ENCODE peak calls at places on chromosomes 16 and 17, in nine cellular contexts. One of them, this sample, is unnamed.
A peak's percentile ranks its signal among the peaks of the same experiment; 100 is the strongest.

GRCh38 chr16:8889893-8890548 is 7.9 kb downstream of the LITAFD start:
- DNase-seq in thoracic aorta: no peak
- DNase-seq in tibial artery: no peak
- DNase-seq in neuronal stem cell: no peak
- DNase-seq in A549: no peak
- DNase-seq in PC-9: no peak
- DNase-seq in ovary: no peak
- DNase-seq in gastrocnemius medialis: no peak
- DNase-seq in coronary artery: no peak
- DNase-seq in this sample: no peak

GRCh38 chr17:56785997-56786680 is 47.6 kb downstream of the C17orf67 start:
- DNase-seq in A549: no peak
- DNase-seq in ovary: no peak
- DNase-seq in PC-9: no peak
- DNase-seq in tibial artery: no peak
- DNase-seq in neuronal stem cell: no peak
- DNase-seq in gastrocnemius medialis: no peak
- DNase-seq in thoracic aorta: no peak
- DNase-seq in coronary artery: peak; percentile 28
- DNase-seq in this sample: no peak

GRCh38 chr16:87363771-87364476 is 19.7 kb downstream of the FBXO31 start:
- DNase-seq in ovary: peak; percentile 42
- DNase-seq in neuronal stem cell: no peak
- DNase-seq in A549: no peak
- DNase-seq in coronary artery: no peak
- DNase-seq in PC-9: no peak
- DNase-seq in thoracic aorta: no peak
- DNase-seq in tibial artery: no peak
- DNase-seq in gastrocnemius medialis: peak; percentile 73
- DNase-seq in this sample: peak; percentile 68

GRCh38 chr16:84739349-84740124 is 39.7 kb downstream of the USP10 start:
- DNase-seq in thoracic aorta: no peak
- DNase-seq in ovary: no peak
- DNase-seq in A549: no peak
- DNase-seq in gastrocnemius medialis: no peak
- DNase-seq in neuronal stem cell: no peak
- DNase-seq in PC-9: no peak
- DNase-seq in coronary artery: no peak
- DNase-seq in tibial artery: no peak
- DNase-seq in this sample: no peak

GRCh38 chr16:46568472-46569230 is 52.5 kb downstream of the SHCBP1 start:
- DNase-seq in ovary: no peak
- DNase-seq in PC-9: no peak
- DNase-seq in neuronal stem cell: no peak
- DNase-seq in gastrocnemius medialis: no peak
- DNase-seq in coronary artery: no peak
- DNase-seq in thoracic aorta: no peak
- DNase-seq in A549: no peak
- DNase-seq in tibial artery: no peak
- DNase-seq in this sample: no peak

GRCh38 chr17:8059131-8059530 is 20.3 kb downstream of the ALOX15B start:
- DNase-seq in PC-9: no peak
- DNase-seq in coronary artery: no peak
- DNase-seq in A549: no peak
- DNase-seq in thoracic aorta: no peak
- DNase-seq in ovary: no peak
- DNase-seq in gastrocnemius medialis: no peak
- DNase-seq in tibial artery: no peak
- DNase-seq in neuronal stem cell: no peak
- DNase-seq in this sample: no peak

GRCh38 chr17:79057727-79058400 is 16.8 kb upstream of the ENGASE start:
- DNase-seq in ovary: no peak
- DNase-seq in tibial artery: peak; percentile 52
- DNase-seq in PC-9: no peak
- DNase-seq in A549: no peak
- DNase-seq in coronary artery: no peak
- DNase-seq in neuronal stem cell: no peak
- DNase-seq in thoracic aorta: no peak
- DNase-seq in gastrocnemius medialis: no peak
- DNase-seq in this sample: no peak

GRCh38 chr17:63681530-63681929 is 18.4 kb downstream of the LIMD2 start:
- DNase-seq in PC-9: no peak
- DNase-seq in coronary artery: no peak
- DNase-seq in thoracic aorta: no peak
- DNase-seq in gastrocnemius medialis: no peak
- DNase-seq in ovary: no peak
- DNase-seq in tibial artery: no peak
- DNase-seq in neuronal stem cell: no peak
- DNase-seq in A549: no peak
- DNase-seq in this sample: no peak

GRCh38 chr16:74448990-74449389 is 27.7 kb upstream of the CLEC18B start:
- DNase-seq in coronary artery: peak; percentile 80
- DNase-seq in PC-9: peak; percentile 63
- DNase-seq in A549: peak; percentile 59
- DNase-seq in gastrocnemius medialis: peak; percentile 63
- DNase-seq in thoracic aorta: peak; percentile 18
- DNase-seq in ovary: peak; percentile 79
- DNase-seq in neuronal stem cell: no peak
- DNase-seq in tibial artery: peak; percentile 84
- DNase-seq in this sample: peak; percentile 12

GRCh38 chr16:492211-492875 is 35.2 kb upstream of the CAPN15 start:
- DNase-seq in coronary artery: no peak
- DNase-seq in ovary: no peak
- DNase-seq in neuronal stem cell: peak; percentile 23
- DNase-seq in thoracic aorta: no peak
- DNase-seq in gastrocnemius medialis: no peak
- DNase-seq in tibial artery: no peak
- DNase-seq in A549: no peak
- DNase-seq in PC-9: no peak
- DNase-seq in this sample: no peak

GRCh38 chr16:17070882-17071592 is 399.7 kb downstream of the XYLT1 start:
- DNase-seq in ovary: peak; percentile 16
- DNase-seq in tibial artery: no peak
- DNase-seq in coronary artery: no peak
- DNase-seq in PC-9: no peak
- DNase-seq in thoracic aorta: no peak
- DNase-seq in A549: no peak
- DNase-seq in gastrocnemius medialis: no peak
- DNase-seq in neuronal stem cell: peak; percentile 47
- DNase-seq in this sample: peak; percentile 3

GRCh38 chr16:81424761-81425160 is 19.8 kb upstream of the CMIP start:
- DNase-seq in A549: no peak
- DNase-seq in coronary artery: no peak
- DNase-seq in PC-9: no peak
- DNase-seq in tibial artery: no peak
- DNase-seq in thoracic aorta: no peak
- DNase-seq in neuronal stem cell: no peak
- DNase-seq in gastrocnemius medialis: no peak
- DNase-seq in ovary: no peak
- DNase-seq in this sample: no peak

GRCh38 chr17:77140878-77141767 is at the start of gene SEC14L1:
- DNase-seq in coronary artery: peak; percentile 82
- DNase-seq in gastrocnemius medialis: peak; percentile 76
- DNase-seq in PC-9: peak; percentile 44
- DNase-seq in tibial artery: peak; percentile 75
- DNase-seq in neuronal stem cell: peak; percentile 59
- DNase-seq in ovary: no peak
- DNase-seq in thoracic aorta: no peak
- DNase-seq in A549: no peak
- DNase-seq in this sample: peak; percentile 63

GRCh38 chr16:19432429-19432828 is 14.7 kb downstream of the TMC5 start:
- DNase-seq in A549: peak; percentile 49
- DNase-seq in ovary: no peak
- DNase-seq in thoracic aorta: no peak
- DNase-seq in coronary artery: no peak
- DNase-seq in PC-9: peak; percentile 49
- DNase-seq in gastrocnemius medialis: no peak
- DNase-seq in neuronal stem cell: no peak
- DNase-seq in tibial artery: no peak
- DNase-seq in this sample: no peak

GRCh38 chr16:3063617-3064389 is 1.6 kb upstream of the IL32 start:
- DNase-seq in tibial artery: no peak
- DNase-seq in gastrocnemius medialis: no peak
- DNase-seq in coronary artery: no peak
- DNase-seq in A549: no peak
- DNase-seq in ovary: no peak
- DNase-seq in thoracic aorta: no peak
- DNase-seq in neuronal stem cell: no peak
- DNase-seq in PC-9: no peak
- DNase-seq in this sample: no peak

GRCh38 chr16:10584956-10585561 is 4.7 kb upstream of the EMP2 start:
- DNase-seq in A549: no peak
- DNase-seq in ovary: no peak
- DNase-seq in PC-9: no peak
- DNase-seq in gastrocnemius medialis: no peak
- DNase-seq in thoracic aorta: no peak
- DNase-seq in tibial artery: no peak
- DNase-seq in coronary artery: no peak
- DNase-seq in neuronal stem cell: no peak
- DNase-seq in this sample: no peak
- H3K27ac ChIP-seq in A549: no peak overlapping the region
- H3K27ac ChIP-seq in ovary: no peak overlapping the region
- H3K27ac ChIP-seq in PC-9: peak overlapping the region; percentile 64
- H3K27ac ChIP-seq in gastrocnemius medialis: no peak overlapping the region
- H3K27ac ChIP-seq in thoracic aorta: no peak overlapping the region
- H3K27ac ChIP-seq in tibial artery: no peak overlapping the region
- H3K27ac ChIP-seq in coronary artery: no peak overlapping the region
- H3K27ac ChIP-seq in neuronal stem cell: no peak overlapping the region
- H3K27ac ChIP-seq in this sample: no peak overlapping the region

DNA sequence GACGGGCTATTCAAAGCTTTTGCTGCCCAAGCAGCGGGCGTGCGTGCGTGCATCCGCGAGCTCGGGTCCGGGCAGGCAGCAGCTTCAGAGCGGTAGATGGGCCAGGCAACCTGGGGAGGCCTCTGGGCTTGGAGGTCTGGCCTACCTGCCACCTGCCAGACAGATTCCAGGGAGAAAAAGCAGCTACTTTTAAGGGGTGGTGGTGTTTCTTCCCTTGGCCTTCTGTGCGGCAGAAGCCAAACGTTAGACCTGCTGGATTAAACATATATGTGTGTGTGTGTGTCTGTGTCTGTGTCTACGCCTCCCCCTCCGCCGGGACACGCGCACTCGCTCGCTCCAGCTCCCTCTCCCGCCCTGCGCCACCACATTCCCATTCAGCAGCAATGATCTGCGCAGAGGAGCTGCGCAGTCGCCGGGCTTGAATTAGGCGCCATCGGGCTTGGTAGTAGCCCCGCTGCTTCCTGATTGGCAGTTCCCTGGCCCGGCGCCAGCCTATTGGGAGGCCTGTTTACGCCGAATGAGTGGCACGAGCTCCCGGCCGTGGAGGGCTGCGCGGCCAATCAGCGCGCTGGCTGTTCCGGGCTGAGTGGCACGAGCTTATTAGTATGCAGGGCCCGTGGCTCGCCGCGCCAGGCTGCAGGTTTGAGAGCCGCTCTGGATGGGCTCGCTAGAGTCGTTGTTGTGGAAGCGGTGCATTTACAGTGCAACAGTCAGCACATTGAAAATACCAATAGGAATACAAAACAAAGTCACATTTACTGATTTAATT is at the start of gene BAHCC1:
- DNase-seq in ovary: peak; percentile 100
- DNase-seq in A549: peak; percentile 99
- DNase-seq in thoracic aorta: peak; percentile 100
- DNase-seq in coronary artery: peak; percentile 100
- DNase-seq in gastrocnemius medialis: peak; percentile 100
- DNase-seq in tibial artery: peak; percentile 100
- DNase-seq in PC-9: peak; percentile 100
- DNase-seq in neuronal stem cell: peak; percentile 99
- DNase-seq in this sample: peak; percentile 100
- H3K4me3 ChIP-seq in ovary: peak within 1 kb of the TSS; percentile 75
- H3K4me3 ChIP-seq in A549: peak within 1 kb of the TSS; percentile 76
- H3K4me3 ChIP-seq in thoracic aorta: peak within 1 kb of the TSS; percentile 92
- H3K4me3 ChIP-seq in coronary artery: peak within 1 kb of the TSS; percentile 97
- H3K4me3 ChIP-seq in gastrocnemius medialis: peak within 1 kb of the TSS; percentile 82
- H3K4me3 ChIP-seq in tibial artery: peak within 1 kb of the TSS; percentile 92
- H3K4me3 ChIP-seq in PC-9: peak within 1 kb of the TSS; percentile 78
- H3K4me3 ChIP-seq in neuronal stem cell: peak within 1 kb of the TSS; percentile 87
- H3K4me3 ChIP-seq in this sample: peak within 1 kb of the TSS; percentile 65

DNA sequence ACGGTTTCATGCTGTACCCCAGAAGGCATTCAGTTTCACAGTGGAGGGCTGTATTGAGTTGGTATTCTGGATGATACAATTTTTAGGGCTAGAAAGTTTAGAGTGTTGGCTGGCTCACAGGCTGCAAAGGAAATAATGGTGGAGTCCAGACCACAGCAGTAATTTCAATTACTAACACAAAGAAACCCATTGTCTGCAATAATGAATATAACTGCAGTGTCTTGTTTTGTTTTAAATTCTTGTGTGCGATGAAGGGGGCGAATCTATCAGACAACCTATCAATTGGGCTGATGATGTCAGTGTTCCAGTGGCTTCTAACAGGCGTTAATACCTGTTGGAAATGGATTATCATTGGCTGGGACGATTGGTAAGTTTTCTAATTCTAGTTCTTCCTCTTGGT is 1.5 kb downstream of the SP2 start:
- DNase-seq in tibial artery: no peak
- DNase-seq in coronary artery: no peak
- DNase-seq in ovary: no peak
- DNase-seq in PC-9: no peak
- DNase-seq in neuronal stem cell: no peak
- DNase-seq in thoracic aorta: no peak
- DNase-seq in gastrocnemius medialis: no peak
- DNase-seq in A549: no peak
- DNase-seq in this sample: no peak
- H3K27ac ChIP-seq in tibial artery: peak overlapping the region; percentile 99
- H3K27ac ChIP-seq in coronary artery: no peak overlapping the region
- H3K27ac ChIP-seq in ovary: no peak overlapping the region
- H3K27ac ChIP-seq in PC-9: peak overlapping the region; percentile 69
- H3K27ac ChIP-seq in neuronal stem cell: no peak overlapping the region
- H3K27ac ChIP-seq in thoracic aorta: peak overlapping the region; percentile 97
- H3K27ac ChIP-seq in gastrocnemius medialis: peak overlapping the region; percentile 96
- H3K27ac ChIP-seq in A549: no peak overlapping the region
- H3K27ac ChIP-seq in this sample: peak overlapping the region; percentile 98

GRCh38 chr16:54191163-54191562 is 95.4 kb downstream of the IRX3 start:
- DNase-seq in gastrocnemius medialis: no peak
- DNase-seq in ovary: no peak
- DNase-seq in neuronal stem cell: no peak
- DNase-seq in A549: no peak
- DNase-seq in tibial artery: no peak
- DNase-seq in coronary artery: no peak
- DNase-seq in thoracic aorta: no peak
- DNase-seq in PC-9: no peak
- DNase-seq in this sample: no peak

GRCh38 chr16:54193013-54193655 is 93.5 kb downstream of the IRX3 start:
- DNase-seq in thoracic aorta: no peak
- DNase-seq in gastrocnemius medialis: no peak
- DNase-seq in tibial artery: no peak
- DNase-seq in PC-9: no peak
- DNase-seq in neuronal stem cell: no peak
- DNase-seq in A549: no peak
- DNase-seq in ovary: no peak
- DNase-seq in coronary artery: no peak
- DNase-seq in this sample: no peak

GRCh38 chr16:54191592-54191991 is 95.0 kb downstream of the IRX3 start:
- DNase-seq in gastrocnemius medialis: no peak
- DNase-seq in coronary artery: no peak
- DNase-seq in PC-9: no peak
- DNase-seq in ovary: no peak
- DNase-seq in A549: no peak
- DNase-seq in neuronal stem cell: no peak
- DNase-seq in thoracic aorta: no peak
- DNase-seq in tibial artery: no peak
- DNase-seq in this sample: no peak

GRCh38 chr16:54193656-54194007 is 93.0 kb downstream of the IRX3 start:
- DNase-seq in neuronal stem cell: peak; percentile 68
- DNase-seq in PC-9: peak; percentile 84
- DNase-seq in ovary: peak; percentile 52
- DNase-seq in thoracic aorta: peak; percentile 33
- DNase-seq in tibial artery: peak; percentile 89
- DNase-seq in A549: peak; percentile 47
- DNase-seq in gastrocnemius medialis: peak; percentile 65
- DNase-seq in coronary artery: peak; percentile 89
- DNase-seq in this sample: peak; percentile 84

GRCh38 chr16:54194008-54194731 is 92.4 kb downstream of the IRX3 start:
- DNase-seq in coronary artery: peak; percentile 82
- DNase-seq in neuronal stem cell: peak; percentile 18
- DNase-seq in ovary: peak; percentile 41
- DNase-seq in PC-9: peak; percentile 62
- DNase-seq in thoracic aorta: peak; percentile 11
- DNase-seq in gastrocnemius medialis: peak; percentile 74
- DNase-seq in A549: no peak
- DNase-seq in tibial artery: peak; percentile 94
- DNase-seq in this sample: peak; percentile 47
- H3K4me3 ChIP-seq in coronary artery: peak overlapping the region; percentile 65
- H3K4me3 ChIP-seq in neuronal stem cell: no peak overlapping the region
- H3K4me3 ChIP-seq in ovary: no peak overlapping the region
- H3K4me3 ChIP-seq in PC-9: peak overlapping the region; percentile 52
- H3K4me3 ChIP-seq in thoracic aorta: peak overlapping the region; percentile 69
- H3K4me3 ChIP-seq in gastrocnemius medialis: peak overlapping the region; percentile 49
- H3K4me3 ChIP-seq in A549: no peak overlapping the region
- H3K4me3 ChIP-seq in tibial artery: peak overlapping the region; percentile 42
- H3K4me3 ChIP-seq in this sample: no peak overlapping the region

This sample was measured in thyroid gland.